ENCODE peak calls at places on chromosomes 5 and 9, in nine cellular contexts. S, V, T, N, Z, U, G, A and F are unnamed samples.

GRCh38 chr5:39080597-39081204 is 6.5 kb upstream of the RICTOR start:
- DNase-seq in S (peak), V (no peak), T (peak), N (peak), Z (peak), U (peak), G (peak), A (peak), F (no peak)

GRCh38 chr9:69443178-69443577 is 118.2 kb downstream of the ENTREP1 start:
- DNase-seq in S (no peak), V (no peak), T (no peak), N (no peak), Z (no peak), U (no peak), G (no peak), A (peak), F (no peak)

GRCh38 chr9:94586814-94587213 is 6.8 kb downstream of the FBP2 start:
- DNase-seq in S (peak), V (no peak), T (no peak), N (peak), Z (no peak), U (no peak), G (no peak), A (no peak), F (no peak)

GRCh38 chr9:38380872-38381534 is 11.5 kb upstream of the ALDH1B1 start:
- DNase-seq in S (no peak), V (no peak), T (no peak), N (no peak), Z (no peak), U (no peak), G (peak), A (no peak), F (no peak)

GRCh38 chr5:113218906-113219517 is 215.8 kb downstream of the TSSK1B start:
- DNase-seq in S (no peak), V (no peak), T (no peak), N (no peak), Z (no peak), U (no peak), G (no peak), A (no peak), F (no peak)

GRCh38 chr5:61964199-61964598 is 341.8 kb upstream of the KIF2A start:
- DNase-seq in S (no peak), V (no peak), T (no peak), N (no peak), Z (no peak), U (no peak), G (no peak), A (no peak), F (no peak)

GRCh38 chr9:21931428-21931827 is 62.8 kb downstream of the CDKN2A start:
- DNase-seq in S (no peak), V (no peak), T (no peak), N (no peak), Z (no peak), U (no peak), G (no peak), A (no peak), F (no peak)

GRCh38 chr5:160183075-160183474 is 46.2 kb upstream of the FABP6 start:
- DNase-seq in S (no peak), V (no peak), T (no peak), N (no peak), Z (no peak), U (no peak), G (no peak), A (no peak), F (no peak)

GRCh38 chr5:120464627-120465280 is 654 bp downstream of the PRR16 start:
- DNase-seq in S (peak), V (peak), T (peak), N (no peak), Z (no peak), U (peak), G (no peak), A (no peak), F (no peak)

GRCh38 chr5:135446186-135446585 is 962 bp downstream of the DCANP1 start:
- DNase-seq in S (no peak), V (no peak), T (no peak), N (no peak), Z (no peak), U (no peak), G (no peak), A (no peak), F (no peak)

GRCh38 chr9:103798620-103799019 is 295.5 kb upstream of the SMC2 start:
- DNase-seq in S (no peak), V (no peak), T (no peak), N (peak), Z (no peak), U (no peak), G (peak), A (peak), F (no peak)

GRCh38 chr9:78533500-78533899 is 236.6 kb downstream of the PSAT1 start:
- DNase-seq in S (no peak), V (no peak), T (no peak), N (no peak), Z (no peak), U (no peak), G (no peak), A (no peak), F (no peak)

GRCh38 chr5:120254385-120254784 is 209.7 kb upstream of the PRR16 start:
- DNase-seq in S (no peak), V (no peak), T (no peak), N (peak), Z (no peak), U (no peak), G (no peak), A (no peak), F (no peak)

GRCh38 chr5:10009802-10010201 is 239.9 kb downstream of the ATPSCKMT start:
- DNase-seq in S (no peak), V (no peak), T (no peak), N (no peak), Z (no peak), U (no peak), G (no peak), A (no peak), F (no peak)

GRCh38 chr9:121637441-121638222 is 13.8 kb upstream of the DAB2IP start:
- DNase-seq in S (peak), V (no peak), T (no peak), N (peak), Z (no peak), U (no peak), G (no peak), A (peak), F (no peak)

GRCh38 chr9:119289740-119290139 is 79.5 kb downstream of the BRINP1 start:
- DNase-seq in S (peak), V (no peak), T (peak), N (peak), Z (no peak), U (no peak), G (peak), A (peak), F (no peak)

GRCh38 chr9:13354733-13355132 is 75.2 kb upstream of the MPDZ start:
- DNase-seq in S (peak), V (no peak), T (no peak), N (peak), Z (no peak), U (no peak), G (no peak), A (no peak), F (no peak)

GRCh38 chr5:78858401-78858800 is 126.7 kb downstream of the ARSB start:
- DNase-seq in S (no peak), V (no peak), T (no peak), N (no peak), Z (no peak), U (no peak), G (no peak), A (no peak), F (no peak)

GRCh38 chr5:32504923-32505596 is 60.5 kb upstream of the ZFR start:
- DNase-seq in S (peak), V (no peak), T (no peak), N (peak), Z (no peak), U (peak), G (no peak), A (no peak), F (no peak)

GRCh38 chr9:114098660-114099522 is at the start of gene KIF12:
- DNase-seq in S (peak), V (no peak), T (peak), N (no peak), Z (no peak), U (no peak), G (peak), A (no peak), F (no peak)

GRCh38 chr9:82991684-82992083 is 71.3 kb downstream of the RASEF start:
- DNase-seq in S (no peak), V (no peak), T (no peak), N (no peak), Z (no peak), U (no peak), G (peak), A (no peak), F (no peak)

GRCh38 chr5:116554764-116555163 is 19.9 kb downstream of the SEMA6A start:
- DNase-seq in S (no peak), V (no peak), T (no peak), N (no peak), Z (no peak), U (no peak), G (peak), A (no peak), F (no peak)

GRCh38 chr9:91025856-91026255 is 224.2 kb downstream of the SYK start:
- DNase-seq in S (no peak), V (no peak), T (no peak), N (no peak), Z (no peak), U (no peak), G (no peak), A (no peak), F (no peak)

GRCh38 chr5:2357309-2357708 is 394.2 kb downstream of the IRX2 start:
- DNase-seq in S (no peak), V (no peak), T (no peak), N (no peak), Z (no peak), U (no peak), G (no peak), A (no peak), F (no peak)

GRCh38 chr5:68380071-68380470 is 164.5 kb downstream of the PIK3R1 start:
- DNase-seq in S (no peak), V (no peak), T (no peak), N (no peak), Z (no peak), U (no peak), G (no peak), A (no peak), F (no peak)

GRCh38 chr5:169695919-169696490 is 58.9 kb downstream of the DOCK2 start:
- DNase-seq in S (peak), V (no peak), T (no peak), N (peak), Z (no peak), U (no peak), G (no peak), A (no peak), F (no peak)

GRCh38 chr5:138969323-138970013 is 94.3 kb upstream of the LRRTM2 start:
- DNase-seq in S (no peak), V (no peak), T (no peak), N (no peak), Z (no peak), U (no peak), G (no peak), A (no peak), F (no peak)

GRCh38 chr5:66814146-66814991 is 218.2 kb downstream of the MAST4 start:
- DNase-seq in S (peak), V (peak), T (peak), N (peak), Z (peak), U (no peak), G (peak), A (peak), F (no peak)

GRCh38 chr9:33289501-33289900 is 815 bp upstream of the NFX1 start:
- DNase-seq in S (no peak), V (no peak), T (no peak), N (peak), Z (peak), U (peak), G (no peak), A (peak), F (no peak)